ENCODE peak calls at places on chromosomes 7 and 10, in eight cellular contexts. One of them, this sample, is unnamed.

GRCh38 chr10:80579370-80579769 is 41.7 kb downstream of the SH2D4B start:
- DNase-seq in hippocampal formation: no peak
- DNase-seq in amniotic epithelial cell: no peak
- DNase-seq in Ammon's horn: no peak
- DNase-seq in suprapubic skin: peak
- DNase-seq in right cardiac atrium: no peak
- DNase-seq in T-helper 9 cell: no peak
- DNase-seq in HFFc6: no peak
- DNase-seq in this sample: no peak

GRCh38 chr7:41007351-41007751 is 695.5 kb downstream of the INHBA start:
- DNase-seq in T-helper 9 cell: no peak
- DNase-seq in HFFc6: no peak
- DNase-seq in Ammon's horn: peak
- DNase-seq in suprapubic skin: no peak
- DNase-seq in amniotic epithelial cell: no peak
- DNase-seq in right cardiac atrium: no peak
- DNase-seq in hippocampal formation: no peak
- DNase-seq in this sample: no peak

GRCh38 chr10:125097409-125098070 is 62.8 kb downstream of the CTBP2 start:
- DNase-seq in hippocampal formation: no peak
- DNase-seq in HFFc6: no peak
- DNase-seq in T-helper 9 cell: no peak
- DNase-seq in amniotic epithelial cell: no peak
- DNase-seq in Ammon's horn: no peak
- DNase-seq in suprapubic skin: peak
- DNase-seq in right cardiac atrium: peak
- DNase-seq in this sample: no peak

GRCh38 chr10:131570716-131571307 is 259.3 kb upstream of the TCERG1L start:
- DNase-seq in HFFc6: no peak
- DNase-seq in T-helper 9 cell: no peak
- DNase-seq in right cardiac atrium: no peak
- DNase-seq in Ammon's horn: no peak
- DNase-seq in suprapubic skin: peak
- DNase-seq in hippocampal formation: no peak
- DNase-seq in amniotic epithelial cell: no peak
- DNase-seq in this sample: no peak

GRCh38 chr7:105643857-105644256 is 62.6 kb upstream of the EFCAB10 start:
- DNase-seq in hippocampal formation: no peak
- DNase-seq in Ammon's horn: no peak
- DNase-seq in T-helper 9 cell: no peak
- DNase-seq in amniotic epithelial cell: no peak
- DNase-seq in suprapubic skin: no peak
- DNase-seq in HFFc6: no peak
- DNase-seq in right cardiac atrium: no peak
- DNase-seq in this sample: no peak

GRCh38 chr10:70477661-70478162 is 855 bp upstream of the PALD1 start:
- DNase-seq in amniotic epithelial cell: peak
- DNase-seq in suprapubic skin: no peak
- DNase-seq in hippocampal formation: no peak
- DNase-seq in Ammon's horn: no peak
- DNase-seq in T-helper 9 cell: peak
- DNase-seq in HFFc6: no peak
- DNase-seq in right cardiac atrium: no peak
- DNase-seq in this sample: no peak

GRCh38 chr10:122980209-122981065 is at the start of gene PSTK:
- DNase-seq in T-helper 9 cell: peak
- DNase-seq in HFFc6: peak
- DNase-seq in right cardiac atrium: peak
- DNase-seq in Ammon's horn: peak
- DNase-seq in hippocampal formation: peak
- DNase-seq in amniotic epithelial cell: peak
- DNase-seq in suprapubic skin: peak
- DNase-seq in this sample: peak

GRCh38 chr7:157397751-157398691 is 61.2 kb downstream of the DNAJB6 start:
- DNase-seq in HFFc6: peak
- DNase-seq in Ammon's horn: peak
- DNase-seq in hippocampal formation: no peak
- DNase-seq in suprapubic skin: no peak
- DNase-seq in T-helper 9 cell: no peak
- DNase-seq in amniotic epithelial cell: peak
- DNase-seq in right cardiac atrium: no peak
- DNase-seq in this sample: peak

GRCh38 chr7:20560325-20561180 is 54.9 kb upstream of the ABCB5 start:
- DNase-seq in suprapubic skin: no peak
- DNase-seq in amniotic epithelial cell: no peak
- DNase-seq in Ammon's horn: no peak
- DNase-seq in hippocampal formation: no peak
- DNase-seq in right cardiac atrium: no peak
- DNase-seq in HFFc6: no peak
- DNase-seq in T-helper 9 cell: no peak
- DNase-seq in this sample: no peak

GRCh38 chr10:4812952-4813351 is 13.1 kb upstream of the AKR1E2 start:
- DNase-seq in HFFc6: peak
- DNase-seq in T-helper 9 cell: no peak
- DNase-seq in suprapubic skin: no peak
- DNase-seq in amniotic epithelial cell: peak
- DNase-seq in hippocampal formation: no peak
- DNase-seq in right cardiac atrium: no peak
- DNase-seq in Ammon's horn: no peak
- DNase-seq in this sample: no peak

GRCh38 chr7:80288175-80289122 is 153.8 kb downstream of the GNAI1 start:
- DNase-seq in amniotic epithelial cell: peak
- DNase-seq in hippocampal formation: no peak
- DNase-seq in HFFc6: no peak
- DNase-seq in Ammon's horn: peak
- DNase-seq in suprapubic skin: no peak
- DNase-seq in T-helper 9 cell: no peak
- DNase-seq in right cardiac atrium: no peak
- DNase-seq in this sample: no peak

GRCh38 chr7:54906963-54907362 is 111.9 kb upstream of the EGFR start:
- DNase-seq in T-helper 9 cell: no peak
- DNase-seq in hippocampal formation: no peak
- DNase-seq in right cardiac atrium: no peak
- DNase-seq in amniotic epithelial cell: peak
- DNase-seq in HFFc6: no peak
- DNase-seq in suprapubic skin: no peak
- DNase-seq in Ammon's horn: no peak
- DNase-seq in this sample: no peak

GRCh38 chr7:95871896-95872295 is 99.5 kb downstream of the DYNC1I1 start:
- DNase-seq in T-helper 9 cell: no peak
- DNase-seq in hippocampal formation: no peak
- DNase-seq in Ammon's horn: no peak
- DNase-seq in amniotic epithelial cell: no peak
- DNase-seq in suprapubic skin: no peak
- DNase-seq in right cardiac atrium: no peak
- DNase-seq in HFFc6: no peak
- DNase-seq in this sample: no peak

This sample was measured in neuronal stem cell.